ENCODE peak calls at places on chromosome 22, in eight cellular contexts. C, J, F, O, V, R, W and E are unnamed samples.

GRCh38 chr22:47802446-47802845 is 1040.0 kb downstream of the TBC1D22A start:
- DNase-seq in J (no peak), C (no peak), O (peak; percentile 44), W (no peak), V (no peak), F (no peak), R (no peak), E (no peak)

GRCh38 chr22:36212896-36213295 is 11.3 kb upstream of the APOL4 start:
- DNase-seq in J (no peak), O (peak; percentile 12), V (no peak), W (no peak), C (no peak), R (no peak), F (no peak), E (no peak)

GRCh38 chr22:31340360-31340759 is 5.8 kb downstream of the PATZ1 start:
- DNase-seq in W (no peak), C (no peak), V (no peak), O (no peak), F (no peak), J (no peak), R (no peak), E (no peak)

GRCh38 chr22:22748297-22748743 is 103.9 kb downstream of the GGTLC2 start:
- DNase-seq in F (peak; percentile 68), V (no peak), O (peak; percentile 83), C (no peak), W (no peak), J (peak; percentile 68), R (no peak), E (no peak)

GRCh38 chr22:38773363-38773946 is 17.7 kb upstream of the SUN2 start:
- DNase-seq in J (no peak), O (no peak), R (no peak), V (no peak), W (no peak), F (no peak), C (no peak), E (no peak)

GRCh38 chr22:48137640-48138039 is 1375.2 kb downstream of the TBC1D22A start:
- DNase-seq in O (peak; percentile 57), V (no peak), R (no peak), W (no peak), F (no peak), C (no peak), J (no peak), E (no peak)

GRCh38 chr22:31734512-31734911 is 15.4 kb downstream of the PRR14L start:
- DNase-seq in C (no peak), R (no peak), V (no peak), O (no peak), J (peak; percentile 81), F (peak; percentile 52), W (no peak), E (no peak)

GRCh38 chr22:31160328-31160978 is 471 bp downstream of the RNF185 start:
- DNase-seq in V (no peak), F (peak; percentile 43), W (no peak), O (no peak), C (no peak), J (peak; percentile 69), R (peak; percentile 73), E (no peak)

GRCh38 chr22:39496131-39496838 is 5.8 kb upstream of the MIEF1 start:
- DNase-seq in F (peak; percentile 66), O (peak; percentile 90), R (peak; percentile 90), W (peak; percentile 49), J (peak; percentile 87), C (no peak), V (peak; percentile 77), E (no peak)

GRCh38 chr22:48254311-48254873 is 1491.9 kb downstream of the TBC1D22A start:
- DNase-seq in V (no peak), C (no peak), J (no peak), F (no peak), W (no peak), O (peak; percentile 55), R (no peak), E (no peak)

GRCh38 chr22:20760084-20760483 is 13.8 kb upstream of the SERPIND1 start:
- DNase-seq in W (no peak), C (no peak), O (no peak), V (no peak), F (no peak), R (no peak), J (no peak), E (no peak)

GRCh38 chr22:43183496-43184263 is 3.3 kb downstream of the TTLL12 start:
- DNase-seq in V (no peak), W (no peak), C (no peak), R (peak; percentile 60), J (peak; percentile 44), O (no peak), F (peak; percentile 40), E (no peak)

GRCh38 chr22:40525250-40525884 is 111.2 kb downstream of the MRTFA start:
- DNase-seq in R (no peak), V (no peak), J (peak; percentile 63), O (peak; percentile 77), C (no peak), W (no peak), F (peak; percentile 57), E (no peak)

GRCh38 chr22:38777087-38777671 is 16.8 kb downstream of the DNAL4 start:
- DNase-seq in C (no peak), F (no peak), J (no peak), W (no peak), O (no peak), V (no peak), R (no peak), E (no peak)

GRCh38 chr22:20750461-20751184 is 23.3 kb upstream of the SERPIND1 start:
- DNase-seq in C (peak; percentile 64), F (peak; percentile 73), O (no peak), R (peak; percentile 73), W (peak; percentile 66), V (peak; percentile 79), J (peak; percentile 93), E (peak; percentile 37)

GRCh38 chr22:21837184-21837979 is 30.1 kb downstream of the MAPK1 start:
- DNase-seq in W (no peak), R (no peak), C (peak; percentile 69), F (peak; percentile 85), J (peak; percentile 92), O (no peak), V (no peak), E (peak; percentile 30)

GRCh38 chr22:22433770-22434169 is 74.8 kb downstream of the ZNF280B start:
- DNase-seq in V (no peak), C (no peak), O (no peak), F (no peak), R (no peak), W (no peak), J (no peak), E (no peak)

GRCh38 chr22:22818861-22819855 is 68.5 kb upstream of the IGLL5 start:
- DNase-seq in V (no peak), J (no peak), F (no peak), O (no peak), R (peak; percentile 65), W (no peak), C (no peak), E (no peak)

GRCh38 chr22:38935023-38935422 is 22.4 kb upstream of the APOBEC3A start:
- DNase-seq in C (no peak), J (no peak), W (no peak), O (no peak), F (no peak), R (peak; percentile 97), V (peak; percentile 83), E (no peak)

GRCh38 chr22:36411589-36412258 is 24.0 kb upstream of the MYH9 start:
- DNase-seq in O (no peak), W (no peak), J (no peak), F (no peak), R (no peak), V (no peak), C (no peak), E (no peak)

GRCh38 chr22:21952586-21953571 is at the start of gene PPM1F:
- DNase-seq in J (peak; percentile 90), O (peak; percentile 95), C (no peak), V (peak; percentile 85), W (peak; percentile 90), R (peak; percentile 95), F (peak; percentile 61), E (no peak)

GRCh38 chr22:21634081-21634480 is 1.5 kb downstream of the CCDC116 start:
- DNase-seq in J (no peak), W (no peak), C (no peak), F (no peak), V (no peak), R (peak; percentile 66), O (no peak), E (no peak)

GRCh38 chr22:49657974-49658550 is 169.6 kb downstream of the BRD1 start:
- DNase-seq in O (no peak), V (no peak), C (no peak), J (no peak), R (peak; percentile 59), W (no peak), F (no peak), E (no peak)
- H3K4me3 ChIP-seq in O (no peak overlapping the region), V (peak overlapping the region; percentile 62), C (no peak overlapping the region), J (no peak overlapping the region), R (no peak overlapping the region), W (no peak overlapping the region), F (no peak overlapping the region), E (no peak overlapping the region)

DNA sequence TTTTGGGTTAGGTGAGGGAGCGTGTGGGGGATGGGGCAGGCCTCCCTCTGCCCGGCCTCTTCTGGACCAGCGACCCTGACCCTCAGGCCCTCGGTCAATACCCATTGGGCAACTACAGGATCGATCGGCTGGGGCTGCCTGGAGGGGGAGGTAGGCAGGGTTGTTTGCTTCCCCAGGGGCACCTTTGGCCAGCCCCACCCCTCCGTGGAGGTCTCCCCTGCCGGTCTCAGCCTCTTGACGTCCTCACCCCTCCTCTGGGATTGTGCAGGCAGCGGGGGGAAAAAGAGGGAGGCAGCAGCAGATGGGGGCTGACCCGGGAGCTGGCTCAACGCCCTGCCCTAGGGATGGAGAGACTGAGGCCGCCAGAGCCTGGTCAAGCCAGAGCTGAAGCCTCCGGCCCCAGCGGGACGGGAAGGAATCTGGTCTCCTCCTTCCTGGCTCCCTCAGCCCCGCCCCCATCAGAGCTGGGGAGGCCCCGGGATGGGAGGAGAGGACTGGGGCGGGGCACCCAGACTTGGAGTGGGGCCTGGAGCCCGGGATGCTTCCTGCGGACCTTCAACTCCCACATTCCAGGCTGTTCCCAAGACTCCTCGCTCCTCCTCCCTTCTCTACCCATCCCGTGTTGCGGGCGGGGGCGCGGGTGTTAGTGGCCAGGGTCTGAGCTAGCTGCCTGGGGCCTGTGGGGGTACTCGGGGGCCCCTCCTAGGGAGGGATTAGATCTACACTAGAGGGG is 14.4 kb upstream of the CDC42EP1 start:
- DNase-seq in C (no peak), V (peak; percentile 95), J (peak; percentile 97), W (peak; percentile 97), O (peak; percentile 95), F (peak; percentile 97), R (peak; percentile 98), E (no peak)
- H3K4me3 ChIP-seq in C (peak overlapping the region; percentile 10), V (peak overlapping the region; percentile 40), J (peak overlapping the region; percentile 63), W (peak overlapping the region; percentile 10), O (no peak overlapping the region), F (peak overlapping the region; percentile 28), R (no peak overlapping the region), E (peak overlapping the region; percentile 40)

GRCh38 chr22:28398355-28398754 is 281.3 kb downstream of the TTC28 start:
- DNase-seq in O (no peak), V (no peak), R (no peak), J (no peak), F (no peak), W (no peak), C (no peak), E (no peak)
- H3K4me3 ChIP-seq in O (no peak overlapping the region), V (no peak overlapping the region), R (no peak overlapping the region), J (no peak overlapping the region), F (no peak overlapping the region), W (no peak overlapping the region), C (no peak overlapping the region), E (no peak overlapping the region)

DNA sequence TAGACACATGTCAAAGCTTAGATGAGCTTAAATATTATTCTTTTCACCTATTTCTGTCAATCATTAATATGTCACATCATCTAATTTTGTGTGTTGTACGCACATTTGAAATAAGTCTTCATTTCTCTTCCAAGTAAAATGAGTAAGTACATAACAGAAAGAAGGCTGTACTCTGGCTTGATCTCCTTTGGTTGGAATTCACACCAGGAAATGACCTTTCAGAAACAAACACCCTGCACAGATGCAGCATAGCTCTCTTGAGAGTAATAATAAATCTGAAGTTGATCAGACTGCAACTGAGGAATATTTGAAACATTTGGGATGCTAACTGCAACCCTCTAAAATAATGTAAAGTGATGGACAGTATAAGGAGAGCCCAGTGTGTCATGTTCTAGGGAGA is 265.6 kb downstream of the TTC28 start:
- DNase-seq in O (no peak), J (peak; percentile 47), V (no peak), R (no peak), C (no peak), W (no peak), F (peak; percentile 50), E (no peak)
- H3K4me3 ChIP-seq in O (no peak overlapping the region), J (peak overlapping the region; percentile 25), V (no peak overlapping the region), R (no peak overlapping the region), C (no peak overlapping the region), W (no peak overlapping the region), F (no peak overlapping the region), E (no peak overlapping the region)